ENCODE peak calls at places on chromosomes 3 and 15, in six cellular contexts. F, D, S, H, Q and Z are unnamed samples.

GRCh38 chr3:46923559-46924350 is 46.2 kb downstream of the PTH1R start:
- DNase-seq in F (peak; percentile 49), D (peak; percentile 37), S (peak; percentile 32), H (no peak), Q (no peak), Z (peak; percentile 70)

GRCh38 chr3:124174910-124175874 is 183.3 kb upstream of the ROPN1 start:
- DNase-seq in F (no peak), D (no peak), S (no peak), H (no peak), Q (no peak), Z (no peak)

GRCh38 chr3:15384510-15385237 is 42.7 kb downstream of the METTL6 start:
- DNase-seq in F (no peak), D (no peak), S (no peak), H (no peak), Q (no peak), Z (no peak)

GRCh38 chr3:8095724-8096123 is 405.9 kb upstream of the LMCD1 start:
- DNase-seq in F (no peak), D (peak; percentile 30), S (no peak), H (no peak), Q (no peak), Z (no peak)

GRCh38 chr3:49173116-49173791 is 1.9 kb downstream of the KLHDC8B start:
- DNase-seq in F (no peak), D (no peak), S (no peak), H (peak; percentile 13), Q (peak; percentile 87), Z (peak; percentile 42)

GRCh38 chr15:83339396-83339795 is 54.9 kb upstream of the BNC1 start:
- DNase-seq in F (no peak), D (no peak), S (no peak), H (no peak), Q (no peak), Z (no peak)

GRCh38 chr3:9169951-9170850 is 79.2 kb downstream of the SRGAP3 start:
- DNase-seq in F (no peak), D (no peak), S (no peak), H (no peak), Q (no peak), Z (no peak)

GRCh38 chr15:88657326-88658069 is 18.7 kb downstream of the ISG20 start:
- DNase-seq in F (peak; percentile 72), D (peak; percentile 62), S (no peak), H (no peak), Q (no peak), Z (no peak)

GRCh38 chr3:126927846-126928245 is 55.1 kb upstream of the PLXNA1 start:
- DNase-seq in F (peak; percentile 19), D (no peak), S (no peak), H (peak; percentile 47), Q (no peak), Z (no peak)

GRCh38 chr3:156187146-156187769 is 66.9 kb downstream of the KCNAB1 start:
- DNase-seq in F (no peak), D (no peak), S (no peak), H (peak; percentile 21), Q (no peak), Z (no peak)

GRCh38 chr3:43289401-43289800 is 3.1 kb downstream of the SNRK start:
- DNase-seq in F (no peak), D (no peak), S (no peak), H (no peak), Q (no peak), Z (no peak)

GRCh38 chr3:164897335-164897734 is 181.0 kb downstream of the SI start:
- DNase-seq in F (no peak), D (no peak), S (no peak), H (no peak), Q (no peak), Z (no peak)

DNA sequence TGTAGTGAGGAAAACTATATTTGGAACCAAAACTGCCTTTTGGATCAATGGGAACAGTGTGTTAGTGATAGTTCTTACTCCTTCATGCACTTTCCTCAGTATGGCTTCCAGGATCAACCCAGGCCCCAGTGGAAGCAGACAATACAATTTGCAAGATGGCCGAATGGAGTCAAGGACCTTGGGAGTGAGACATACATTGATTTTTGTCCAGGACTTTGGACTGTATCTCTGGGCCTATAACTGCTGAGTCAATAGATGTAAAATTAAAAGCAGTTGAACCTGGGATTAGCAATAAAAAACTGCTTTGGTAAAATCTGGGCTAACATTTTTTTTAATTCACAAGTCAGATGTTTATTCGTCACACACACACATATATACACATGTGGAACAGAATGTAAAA is 1.8 kb downstream of the ARRDC4 start:
- DNase-seq in F (no peak), D (no peak), S (no peak), H (no peak), Q (no peak), Z (no peak)
- H3K4me3 ChIP-seq in F (peak overlapping the region; percentile 81), D (no peak overlapping the region), S (no peak overlapping the region), H (no peak overlapping the region), Q (peak overlapping the region; percentile 93), Z (peak overlapping the region; percentile 94)

GRCh38 chr3:128076783-128077624 is 24.8 kb downstream of the SEC61A1 start:
- DNase-seq in F (no peak), D (no peak), S (no peak), H (no peak), Q (no peak), Z (peak; percentile 44)

GRCh38 chr3:128074851-128075515 is 22.7 kb downstream of the SEC61A1 start:
- DNase-seq in F (no peak), D (no peak), S (no peak), H (no peak), Q (no peak), Z (no peak)

GRCh38 chr3:128076465-128076782 is 24.2 kb downstream of the SEC61A1 start:
- DNase-seq in F (no peak), D (no peak), S (no peak), H (no peak), Q (no peak), Z (no peak)

GRCh38 chr3:128073807-128074206 is 21.6 kb downstream of the SEC61A1 start:
- DNase-seq in F (no peak), D (no peak), S (no peak), H (no peak), Q (no peak), Z (no peak)

DNA sequence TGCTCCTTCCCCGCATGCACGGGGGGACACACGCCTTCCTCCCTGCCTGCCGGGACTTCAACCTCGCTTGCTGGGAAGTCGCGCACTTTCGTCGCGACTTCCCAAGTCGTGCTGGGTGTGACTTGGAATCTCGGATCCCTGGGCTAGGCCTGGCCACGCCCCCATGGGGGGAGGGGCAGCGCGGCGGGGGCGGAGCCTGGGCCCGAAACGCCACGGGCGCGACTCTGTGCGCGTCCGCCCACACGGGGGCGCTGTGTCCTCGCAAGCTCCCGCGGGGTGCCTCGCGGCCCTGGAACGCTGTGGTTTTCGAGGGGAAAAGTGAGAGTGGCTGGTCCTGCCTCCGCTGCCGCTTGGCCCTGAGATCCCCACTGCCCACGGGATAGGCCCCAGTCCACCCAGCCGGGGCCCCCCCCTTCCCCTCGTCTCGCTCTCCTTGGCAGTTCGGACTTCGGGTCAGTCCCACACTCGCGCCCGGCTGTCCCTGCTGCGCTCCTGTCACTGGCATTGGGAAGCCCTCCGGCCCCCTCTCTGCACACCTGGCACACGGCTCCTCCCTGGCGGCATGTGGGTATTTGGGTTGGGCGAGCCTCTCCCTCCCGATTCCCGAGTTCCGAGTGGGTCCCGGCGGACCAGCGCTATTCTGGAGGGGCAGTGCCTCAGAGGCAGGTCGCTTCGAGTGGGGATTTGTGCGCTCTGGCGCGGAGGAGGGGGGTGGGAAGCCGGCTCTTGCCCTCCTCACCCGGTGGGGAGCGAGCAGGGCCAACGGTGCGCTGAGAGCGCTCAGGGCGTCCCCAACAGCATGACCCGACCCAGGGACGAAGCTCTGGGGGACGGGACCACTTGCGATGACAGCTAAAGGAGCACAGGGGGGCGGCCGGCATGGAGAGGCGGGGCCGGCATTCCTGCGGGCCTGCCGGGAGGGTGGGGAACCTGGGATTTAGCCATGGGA is 23.6 kb downstream of the SEC61A1 start:
- DNase-seq in F (no peak), D (peak; percentile 77), S (peak; percentile 87), H (peak; percentile 70), Q (peak; percentile 85), Z (peak; percentile 89)
- H3K4me3 ChIP-seq in F (peak overlapping the region; percentile 12), D (peak overlapping the region; percentile 21), S (peak overlapping the region; percentile 73), H (peak overlapping the region; percentile 49), Q (peak overlapping the region; percentile 63), Z (peak overlapping the region; percentile 70)

GRCh38 chr3:178036745-178037144 is 499.5 kb upstream of the KCNMB2 start:
- DNase-seq in F (no peak), D (no peak), S (no peak), H (no peak), Q (no peak), Z (no peak)
- H3K4me3 ChIP-seq in F (no peak overlapping the region), D (no peak overlapping the region), S (no peak overlapping the region), H (no peak overlapping the region), Q (no peak overlapping the region), Z (no peak overlapping the region)

GRCh38 chr15:96336643-96337353 is 6.3 kb downstream of the NR2F2 start:
- DNase-seq in F (no peak), D (no peak), S (no peak), H (peak; percentile 19), Q (no peak), Z (no peak)
- H3K4me3 ChIP-seq in F (peak overlapping the region; percentile 86), D (peak overlapping the region; percentile 36), S (no peak overlapping the region), H (peak overlapping the region; percentile 79), Q (peak overlapping the region; percentile 61), Z (peak overlapping the region; percentile 92)

GRCh38 chr15:51095681-51096331 is 1.1 kb upstream of the TNFAIP8L3 start:
- DNase-seq in F (no peak), D (no peak), S (no peak), H (no peak), Q (no peak), Z (no peak)
- H3K4me3 ChIP-seq in F (no peak overlapping the region), D (no peak overlapping the region), S (no peak overlapping the region), H (no peak overlapping the region), Q (peak overlapping the region; percentile 69), Z (no peak overlapping the region)

DNA sequence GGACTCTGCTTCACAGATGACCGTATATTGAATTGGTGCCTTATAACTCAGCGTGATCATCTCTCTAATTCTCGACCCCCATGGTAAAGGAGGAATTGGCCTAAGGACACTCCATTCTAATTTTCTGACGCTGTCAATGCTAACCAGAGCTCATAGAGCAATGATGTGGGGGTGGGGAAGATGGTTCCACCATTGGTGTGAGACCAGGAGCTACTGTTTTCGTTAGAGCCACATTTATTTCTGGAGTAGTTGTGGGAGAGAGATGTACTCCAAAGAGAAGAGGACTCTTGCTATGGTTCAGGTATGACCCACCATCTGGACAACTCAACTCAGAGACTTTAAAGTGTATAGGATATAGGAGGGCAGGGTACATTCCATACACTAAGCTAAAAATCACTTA is 16.3 kb downstream of the ZBTB38 start:
- DNase-seq in F (no peak), D (no peak), S (no peak), H (no peak), Q (no peak), Z (no peak)
- H3K4me3 ChIP-seq in F (no peak overlapping the region), D (no peak overlapping the region), S (no peak overlapping the region), H (no peak overlapping the region), Q (no peak overlapping the region), Z (no peak overlapping the region)

GRCh38 chr15:40595219-40595618 is 1.2 kb downstream of the KNL1 start:
- DNase-seq in F (no peak), D (no peak), S (no peak), H (no peak), Q (no peak), Z (no peak)
- H3K4me3 ChIP-seq in F (peak overlapping the region; percentile 85), D (peak overlapping the region; percentile 65), S (no peak overlapping the region), H (peak overlapping the region; percentile 87), Q (peak overlapping the region; percentile 88), Z (peak overlapping the region; percentile 73)

GRCh38 chr3:179542375-179542774 is 20.4 kb upstream of the ACTL6A start:
- DNase-seq in F (no peak), D (no peak), S (no peak), H (no peak), Q (no peak), Z (no peak)
- H3K4me3 ChIP-seq in F (no peak overlapping the region), D (no peak overlapping the region), S (no peak overlapping the region), H (no peak overlapping the region), Q (no peak overlapping the region), Z (no peak overlapping the region)